ENCODE peak calls at places on chromosome 19, in six cellular contexts. F is H1, R is transverse colon, M is K562, O is ovary, Y is SK-N-SH. E is an unnamed sample.

GRCh38 chr19:33705090-33705847 is 83.5 kb downstream of the CHST8 start:
- DNase-seq in F (no peak), R (no peak), M (no peak), O (no peak), Y (no peak), E (no peak)

GRCh38 chr19:2164020-2164988 is 571 bp downstream of the DOT1L start:
- DNase-seq in F (no peak), R (no peak), M (no peak), O (no peak), Y (no peak), E (no peak)

GRCh38 chr19:2766594-2767372 is 16.3 kb downstream of the SGTA start:
- DNase-seq in F (no peak), R (no peak), M (no peak), O (no peak), Y (no peak), E (no peak)

GRCh38 chr19:1421958-1422305 is 14.5 kb downstream of the DAZAP1 start:
- DNase-seq in F (no peak), R (no peak), M (no peak), O (no peak), Y (no peak), E (no peak)

GRCh38 chr19:42113641-42114348 is 18.5 kb downstream of the POU2F2 start:
- DNase-seq in F (peak), R (no peak), M (no peak), O (no peak), Y (no peak), E (no peak)

GRCh38 chr19:49921871-49922755 is 6.9 kb upstream of the ATF5 start:
- DNase-seq in F (no peak), R (no peak), M (no peak), O (no peak), Y (no peak), E (no peak)

GRCh38 chr19:14203258-14203657 is 2.7 kb downstream of the ADGRL1 start:
- DNase-seq in F (no peak), R (no peak), M (no peak), O (no peak), Y (no peak), E (no peak)

GRCh38 chr19:17510220-17510993 is 1.0 kb upstream of the PGLS start:
- DNase-seq in F (no peak), R (no peak), M (no peak), O (no peak), Y (no peak), E (no peak)

GRCh38 chr19:45361608-45362007 is 8.8 kb downstream of the ERCC2 start:
- DNase-seq in F (no peak), R (no peak), M (no peak), O (no peak), Y (no peak), E (no peak)

DNA sequence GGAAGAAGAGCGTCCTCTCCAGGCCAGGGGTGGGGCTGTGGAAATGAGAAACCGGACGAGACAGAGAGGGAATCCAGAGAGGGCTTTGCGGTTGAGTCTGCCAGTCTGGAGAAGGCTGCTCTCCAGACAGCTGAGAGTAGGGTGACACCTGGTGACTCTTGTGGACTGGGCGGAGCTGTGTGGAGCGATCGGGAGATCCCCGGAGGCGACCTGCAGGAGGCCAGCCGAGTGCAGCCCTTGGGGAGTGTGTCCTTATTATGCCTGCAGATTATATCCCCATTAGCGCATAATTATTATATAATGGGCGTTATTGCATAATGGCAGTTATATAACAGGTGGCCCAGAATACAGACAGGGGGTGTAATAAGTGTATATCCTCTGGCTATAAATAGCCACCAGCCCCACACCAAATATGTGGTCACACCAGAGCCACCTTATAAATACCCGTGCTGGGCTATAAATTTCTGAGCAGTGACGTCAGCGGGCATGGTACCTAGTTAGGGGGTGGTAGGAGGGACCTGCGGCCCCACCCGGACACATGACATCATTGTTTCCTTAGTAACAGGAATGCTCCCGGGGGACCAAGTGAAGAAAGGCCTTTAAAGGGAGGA is 41.2 kb downstream of the NFIX start:
- DNase-seq in F (no peak), R (peak), M (no peak), O (no peak), Y (no peak), E (peak)
- TF ChIP-seq EP300 in F (no peak), R (no peak), M (no peak), O (no peak), Y (no peak), E (no peak)

DNA sequence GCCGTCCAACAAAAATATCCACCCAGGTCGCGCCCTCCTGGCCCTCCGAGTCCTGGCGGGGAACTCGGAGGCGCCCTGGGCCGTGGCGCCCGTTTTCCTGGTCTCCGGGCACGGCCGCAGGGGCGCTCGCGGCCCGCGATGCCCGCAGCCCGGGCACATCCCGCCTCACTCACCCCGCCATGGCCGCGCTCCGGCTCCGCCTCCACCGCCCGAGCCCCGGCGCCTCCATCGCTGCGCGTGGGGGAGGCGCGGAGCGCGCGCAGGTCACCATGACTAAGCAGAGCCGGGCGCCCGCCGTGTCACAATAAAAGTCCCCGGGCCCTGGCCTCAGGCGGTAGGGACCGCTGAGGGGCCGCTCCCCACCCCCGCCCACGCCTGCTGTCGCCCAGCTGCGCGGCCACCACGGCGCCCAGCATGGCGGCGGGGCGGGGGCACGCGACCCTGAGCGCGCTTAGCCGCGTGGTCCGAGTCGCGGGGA is 593 bp downstream of the KEAP1 start:
- DNase-seq in F (peak), R (peak), M (peak), O (peak), Y (peak), E (peak)
- TF ChIP-seq EP300 in F (peak), R (peak), M (peak), O (no peak), Y (no peak), E (no peak)

GRCh38 chr19:46497773-46498172 is 2.1 kb upstream of the PNMA8B start:
- DNase-seq in F (no peak), R (no peak), M (no peak), O (no peak), Y (no peak), E (no peak)

GRCh38 chr19:46494936-46495788 is 505 bp downstream of the PNMA8B start:
- DNase-seq in F (no peak), R (no peak), M (no peak), O (no peak), Y (no peak), E (no peak)

GRCh38 chr19:46494115-46494935 is 1.3 kb downstream of the PNMA8B start:
- DNase-seq in F (no peak), R (no peak), M (no peak), O (no peak), Y (no peak), E (no peak)

GRCh38 chr19:46493236-46494114 is 2.2 kb downstream of the PNMA8B start:
- DNase-seq in F (no peak), R (peak), M (no peak), O (peak), Y (peak), E (no peak)

DNA sequence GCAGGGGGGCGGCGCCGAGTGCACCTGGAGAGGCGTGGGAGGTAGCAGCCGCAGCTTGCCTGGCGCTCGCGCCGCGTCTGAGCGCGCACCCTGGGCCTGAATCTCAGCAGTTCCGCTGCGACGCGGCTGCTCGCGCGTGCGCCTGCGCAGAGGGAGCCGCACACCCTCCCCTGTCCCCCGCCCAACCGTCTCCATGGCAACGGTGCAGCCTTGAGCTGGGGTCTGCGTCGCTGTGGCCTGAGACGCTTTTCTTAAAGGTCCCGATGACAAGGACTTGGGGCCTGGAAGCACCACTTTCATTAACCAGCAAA is at the start of gene PNMA8B:
- DNase-seq in F (peak), R (no peak), M (peak), O (peak), Y (peak), E (no peak)
- TF ChIP-seq EP300 in F (no peak), R (no peak), M (no peak), O (no peak), Y (no peak), E (no peak)

DNA sequence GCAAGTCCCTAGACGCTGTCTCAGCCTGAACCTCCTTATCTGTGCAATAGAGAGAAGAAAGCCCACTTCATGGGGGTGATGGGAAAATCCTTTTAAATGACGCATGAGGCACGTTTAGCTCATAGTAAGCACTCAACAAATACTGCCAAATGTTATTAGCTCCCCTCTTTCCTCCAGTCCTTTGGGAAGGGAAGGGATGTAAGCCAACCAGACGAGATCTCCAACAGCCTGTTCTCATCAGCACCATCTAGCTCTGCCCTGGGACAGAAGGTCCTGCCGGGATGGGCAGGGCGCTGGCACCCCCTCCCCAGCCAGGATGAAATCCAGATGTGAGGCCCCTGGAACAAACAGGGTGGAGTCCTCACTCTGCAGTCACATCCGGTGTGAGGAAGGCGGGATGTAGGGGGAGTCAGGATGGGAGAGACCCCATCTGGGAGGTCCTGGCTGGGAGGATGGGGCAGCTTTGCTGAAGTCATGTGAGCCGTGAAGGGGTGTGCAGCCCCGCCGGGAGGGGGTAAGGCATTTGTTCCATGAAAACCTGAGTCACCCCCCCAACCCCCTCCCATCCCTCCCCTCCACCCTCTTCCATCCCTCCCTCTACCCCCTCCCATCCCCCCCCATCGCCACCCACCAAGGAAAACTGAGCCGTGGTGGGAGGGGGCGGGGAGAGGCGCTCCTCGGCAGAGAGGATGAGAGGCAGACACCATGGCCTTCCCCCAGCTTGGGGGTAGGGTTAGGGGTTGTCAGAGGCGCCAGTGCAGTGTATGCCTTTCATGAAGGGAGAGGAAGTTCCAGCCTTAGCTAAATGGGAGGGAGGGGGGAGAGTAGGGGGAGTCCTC is 4.5 kb downstream of the S1PR2 start:
- DNase-seq in F (no peak), R (peak), M (no peak), O (peak), Y (peak), E (peak)
- TF ChIP-seq EP300 in F (no peak), R (peak), M (no peak), O (peak), Y (no peak), E (no peak)

GRCh38 chr19:16394681-16395375 is 70.2 kb downstream of the KLF2 start:
- DNase-seq in F (no peak), R (no peak), M (no peak), O (no peak), Y (no peak), E (no peak)

GRCh38 chr19:16398530-16399241 is 73.1 kb downstream of the EPS15L1 start:
- DNase-seq in F (no peak), R (no peak), M (no peak), O (no peak), Y (no peak), E (no peak)

GRCh38 chr19:16400911-16401675 is 70.7 kb downstream of the EPS15L1 start:
- DNase-seq in F (no peak), R (no peak), M (no peak), O (no peak), Y (no peak), E (no peak)

GRCh38 chr19:16394111-16394510 is 69.5 kb downstream of the KLF2 start:
- DNase-seq in F (no peak), R (no peak), M (no peak), O (no peak), Y (no peak), E (no peak)

GRCh38 chr19:16397791-16398529 is 73.3 kb downstream of the KLF2 start:
- DNase-seq in F (no peak), R (no peak), M (no peak), O (no peak), Y (no peak), E (no peak)
- TF ChIP-seq EP300 in F (no peak), R (no peak), M (no peak), O (no peak), Y (no peak), E (no peak)